ENCODE peak calls at places on chromosomes 5 and 9, in four cellular contexts. S is tibial nerve; G is stomach; B is CD4-positive, alpha-beta T cell. V is an unnamed sample.

GRCh38 chr9:124593080-124594058 is 86.2 kb upstream of the NR5A1 start:
- DNase-seq in S (no peak), G (no peak), B (no peak), V (no peak)

GRCh38 chr5:73321757-73322452 is 126.7 kb downstream of the FOXD1 start:
- DNase-seq in S (no peak), G (no peak), B (no peak), V (no peak)

GRCh38 chr5:96257904-96258303 is 175.1 kb downstream of the PCSK1 start:
- DNase-seq in S (no peak), G (no peak), B (no peak), V (no peak)

GRCh38 chr9:15697459-15697858 is 144.6 kb downstream of the CCDC171 start:
- DNase-seq in S (no peak), G (no peak), B (no peak), V (no peak)

GRCh38 chr5:134543820-134544692 is 18.6 kb downstream of the JADE2 start:
- DNase-seq in S (no peak), G (no peak), B (no peak), V (no peak)

GRCh38 chr5:95786821-95787408 is 35.6 kb downstream of the GLRX start:
- DNase-seq in S (no peak), G (no peak), B (no peak), V (no peak)

GRCh38 chr9:26170224-26170623 is 492.0 kb upstream of the TUSC1 start:
- DNase-seq in S (peak), G (no peak), B (no peak), V (no peak)

GRCh38 chr9:89768650-89769071 is 163.8 kb downstream of the GADD45G start:
- DNase-seq in S (peak), G (no peak), B (no peak), V (no peak)

GRCh38 chr5:32439086-32439642 is 5.4 kb downstream of the ZFR start:
- DNase-seq in S (no peak), G (no peak), B (no peak), V (no peak)

GRCh38 chr9:128902351-128903078 is 18.3 kb upstream of the PHYHD1 start:
- DNase-seq in S (no peak), G (peak), B (peak), V (peak)

GRCh38 chr5:59249726-59250125 is 643.8 kb downstream of the PDE4D start:
- DNase-seq in S (no peak), G (no peak), B (no peak), V (no peak)

GRCh38 chr5:172410839-172411238 is 43.5 kb downstream of the SH3PXD2B start:
- DNase-seq in S (no peak), G (no peak), B (no peak), V (no peak)

GRCh38 chr5:55276771-55277170 is 30.7 kb downstream of the DHX29 start:
- DNase-seq in S (no peak), G (no peak), B (no peak), V (no peak)

GRCh38 chr5:139422307-139422893 is 16.9 kb downstream of the DNAJC18 start:
- DNase-seq in S (peak), G (no peak), B (peak), V (peak)

GRCh38 chr5:39598641-39599248 is 174.0 kb upstream of the DAB2 start:
- DNase-seq in S (no peak), G (no peak), B (no peak), V (no peak)

GRCh38 chr9:37390759-37391158 is 31.7 kb upstream of the GRHPR start:
- DNase-seq in S (no peak), G (peak), B (peak), V (no peak)
- TF ChIP-seq CTCF in S (no peak), G (no peak), B (peak), V (no peak)

GRCh38 chr9:122845116-122845515 is 16.7 kb upstream of the PDCL start:
- DNase-seq in S (no peak), G (no peak), B (no peak), V (no peak)
- TF ChIP-seq CTCF in S (no peak), G (no peak), B (no peak), V (no peak)

DNA sequence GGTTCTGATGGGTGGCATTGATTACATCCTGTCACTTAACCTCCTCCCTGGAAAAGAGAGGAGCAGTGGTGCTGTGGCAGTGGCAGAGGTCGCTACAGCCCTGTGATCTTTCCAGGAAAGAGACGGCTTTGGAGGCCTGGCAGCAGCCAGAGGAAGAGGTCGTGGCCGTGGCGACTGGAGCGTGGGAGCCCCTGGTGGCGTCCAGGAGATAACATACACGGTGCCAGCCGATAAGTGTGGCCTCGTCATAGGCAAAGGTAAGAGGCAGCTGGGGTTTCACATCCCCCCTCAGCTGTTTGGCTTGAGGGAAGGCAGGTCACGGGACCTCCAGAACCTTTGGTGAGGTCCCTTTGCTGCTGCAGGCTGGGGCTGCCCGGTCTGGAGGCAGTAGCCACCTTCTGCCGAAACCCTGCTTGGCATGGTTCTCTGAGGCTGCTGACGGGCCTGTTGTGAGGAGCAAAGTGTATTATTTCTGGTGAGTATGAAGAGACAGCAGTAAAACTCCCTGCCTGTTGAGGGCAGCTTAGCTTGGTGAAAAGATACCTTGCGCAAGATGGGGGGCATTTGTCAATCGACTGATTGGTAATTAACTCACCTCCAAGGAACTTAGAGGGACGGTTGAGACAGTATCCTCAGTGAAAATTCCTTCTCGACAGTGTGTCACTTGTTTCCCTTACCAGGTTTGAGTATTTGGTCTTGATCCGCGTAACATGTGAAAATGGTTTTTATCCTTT is 38.0 kb upstream of the PRDM12 start:
- DNase-seq in S (no peak), G (no peak), B (no peak), V (no peak)
- TF ChIP-seq CTCF in S (no peak), G (no peak), B (no peak), V (no peak)

GRCh38 chr5:51958473-51958872 is 575.2 kb downstream of the ISL1 start:
- DNase-seq in S (no peak), G (no peak), B (no peak), V (no peak)

GRCh38 chr5:51960617-51961115 is 577.4 kb downstream of the ISL1 start:
- DNase-seq in S (no peak), G (no peak), B (no peak), V (no peak)

GRCh38 chr5:51961154-51961562 is 577.9 kb downstream of the ISL1 start:
- DNase-seq in S (no peak), G (no peak), B (no peak), V (no peak)
- TF ChIP-seq CTCF in S (no peak), G (no peak), B (no peak), V (no peak)

GRCh38 chr9:131406567-131407436 is 12.9 kb downstream of the PRRC2B start:
- DNase-seq in S (no peak), G (no peak), B (no peak), V (no peak)

GRCh38 chr9:131405858-131406566 is 12.1 kb downstream of the PRRC2B start:
- DNase-seq in S (no peak), G (no peak), B (no peak), V (no peak)

GRCh38 chr9:131410051-131410491 is 16.2 kb downstream of the PRRC2B start:
- DNase-seq in S (no peak), G (no peak), B (no peak), V (no peak)

GRCh38 chr9:131409458-131409992 is 15.6 kb downstream of the PRRC2B start:
- DNase-seq in S (no peak), G (no peak), B (no peak), V (no peak)

GRCh38 chr9:131407717-131408195 is 13.9 kb downstream of the PRRC2B start:
- DNase-seq in S (no peak), G (no peak), B (peak), V (no peak)
- TF ChIP-seq CTCF in S (peak), G (peak), B (peak), V (peak)

DNA sequence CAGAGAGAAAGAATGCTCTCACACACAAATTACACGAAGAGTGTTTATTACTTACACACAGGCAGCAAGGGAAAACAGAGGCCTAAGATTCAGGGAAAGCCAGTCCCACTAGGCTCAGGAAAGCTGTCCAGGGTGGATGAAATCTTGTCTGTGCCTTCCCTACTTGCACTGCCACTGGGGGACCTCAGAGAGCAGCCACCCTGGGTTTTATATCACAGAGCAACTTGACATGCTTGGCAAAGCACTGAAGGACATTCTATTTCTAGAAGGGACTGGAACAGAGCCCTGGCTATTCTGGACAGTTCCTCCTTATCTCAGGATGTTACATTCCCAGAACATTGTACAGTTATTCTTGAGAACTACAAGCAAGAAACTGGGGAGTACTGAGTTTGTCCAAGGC is 7.5 kb upstream of the PRSS3 start:
- DNase-seq in S (no peak), G (no peak), B (no peak), V (no peak)
- TF ChIP-seq CTCF in S (no peak), G (no peak), B (no peak), V (no peak)

GRCh38 chr5:116037236-116037822 is 5.1 kb downstream of the ARL14EPL start:
- DNase-seq in S (no peak), G (no peak), B (no peak), V (no peak)
- TF ChIP-seq CTCF in S (no peak), G (no peak), B (no peak), V (no peak)

DNA sequence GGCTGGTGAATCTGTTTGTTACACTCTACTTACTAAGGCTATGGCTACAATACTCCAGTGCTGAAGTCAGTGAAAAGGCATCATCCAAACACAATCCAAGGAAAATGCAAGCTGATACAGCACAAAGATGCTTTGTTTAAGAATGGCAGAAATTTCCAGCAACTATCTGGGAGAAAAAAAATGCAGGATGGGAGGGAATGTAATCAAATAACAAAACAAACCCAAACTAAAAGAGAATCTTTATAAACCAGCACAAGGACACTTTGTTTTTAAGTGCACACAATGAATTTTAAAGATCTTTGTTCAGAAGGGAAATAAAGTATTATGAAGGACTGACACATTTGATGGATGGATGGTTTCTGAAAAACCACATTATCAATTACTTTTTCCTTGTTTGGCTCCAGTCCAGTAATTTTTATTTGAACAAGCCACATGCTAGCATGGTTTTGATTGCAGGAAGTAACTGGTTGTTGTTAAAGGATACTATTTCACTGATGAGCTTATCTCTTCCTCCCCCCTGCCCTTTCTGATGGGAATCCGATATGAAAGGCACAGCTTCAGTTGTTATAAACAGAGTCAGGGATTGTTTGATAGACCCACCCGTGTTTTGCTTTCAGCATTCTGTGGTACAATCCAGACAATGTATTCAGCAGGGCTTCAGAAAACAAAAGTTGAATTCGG is 12.1 kb upstream of the TLE4 start:
- DNase-seq in S (no peak), G (no peak), B (no peak), V (no peak)
- TF ChIP-seq CTCF in S (no peak), G (no peak), B (no peak), V (no peak)

DNA sequence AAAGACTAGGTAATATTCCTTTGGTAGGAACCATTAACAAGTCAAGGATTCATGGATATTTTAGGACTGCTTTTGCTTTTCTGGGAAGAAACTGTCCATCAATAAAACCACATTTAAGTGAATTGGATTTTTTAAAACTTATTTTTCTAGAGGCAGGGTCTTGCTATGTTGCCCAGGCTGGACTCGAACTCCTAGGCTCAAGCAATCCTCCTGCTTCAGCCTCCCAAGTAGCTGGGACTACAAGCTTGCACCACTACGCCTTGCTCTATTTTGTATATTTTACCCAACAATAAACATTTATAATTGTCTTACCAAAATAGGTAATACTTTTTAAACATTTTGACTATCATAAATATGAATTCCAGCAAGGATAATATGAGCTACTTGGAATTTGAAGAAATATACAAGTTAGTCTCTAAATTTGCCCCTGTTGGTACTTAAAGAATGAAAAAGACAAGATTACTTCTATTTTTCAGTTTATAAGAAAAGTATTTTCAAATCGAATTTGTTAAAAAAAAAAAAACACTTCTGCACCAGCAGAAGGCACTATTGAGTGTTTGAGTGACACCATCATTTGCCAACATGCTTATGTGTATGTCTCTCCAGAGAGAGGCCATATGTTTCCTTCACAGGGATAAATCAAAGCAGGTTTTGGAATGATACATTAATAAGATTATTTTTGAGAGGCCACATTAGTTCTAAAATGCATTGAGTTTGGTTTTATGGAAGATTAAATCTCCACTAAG is 60.0 kb upstream of the CARTPT start:
- DNase-seq in S (no peak), G (no peak), B (no peak), V (no peak)
- TF ChIP-seq CTCF in S (no peak), G (no peak), B (no peak), V (no peak)